ENCODE peak calls at places on chromosome 9, in nine cellular contexts. A is AG09309; K is T-cell; Z is lung microvascular endothelial cell; I is natural killer cell treated with Interleukin-12 subunit alpha and Interleukin-12 subunit beta and Interleukin-15 and Interleukin-18, amount 100 ng/mL, for 72 hours; W is activated T-helper 1 cell treated with Interleukin-2 at 50 U/mL for 16 hours; S is IMR-90; M is endothelial cell; V is stimulated activated CD8-positive, alpha-beta memory T cell treated with anti-CD3 and anti-CD28 coated beads, Interleukin-4, amount 100 ng/mL, for 48 hours. E is an unnamed sample.

GRCh38 chr9:14960881-14961280 is 50.7 kb upstream of the FREM1 start:
- DNase-seq in A (no peak), K (no peak), Z (no peak), I (no peak), W (no peak), S (no peak), M (no peak), V (no peak), E (no peak)

GRCh38 chr9:35406183-35406959 is 83.5 kb upstream of the RUSC2 start:
- DNase-seq in A (no peak), K (peak; percentile 4), Z (no peak), I (no peak), W (peak; percentile 2), S (no peak), M (peak; percentile 36), V (peak; percentile 66), E (no peak)

GRCh38 chr9:18941060-18941746 is 91.8 kb downstream of the SAXO1 start:
- DNase-seq in A (no peak), K (no peak), Z (no peak), I (no peak), W (no peak), S (no peak), M (no peak), V (no peak), E (no peak)

GRCh38 chr9:134549336-134549735 is 92.3 kb upstream of the COL5A1 start:
- DNase-seq in A (no peak), K (no peak), Z (no peak), I (peak; percentile 34), W (no peak), S (no peak), M (no peak), V (no peak), E (no peak)

GRCh38 chr9:123834218-123834906 is 95.6 kb downstream of the DENND1A start:
- DNase-seq in A (no peak), K (no peak), Z (no peak), I (no peak), W (no peak), S (peak; percentile 0), M (no peak), V (no peak), E (no peak)

GRCh38 chr9:126707083-126707482 is 93.4 kb downstream of the LMX1B start:
- DNase-seq in A (no peak), K (no peak), Z (no peak), I (no peak), W (no peak), S (no peak), M (no peak), V (no peak), E (no peak)

GRCh38 chr9:86638109-86638508 is 283.9 kb upstream of the TUT7 start:
- DNase-seq in A (no peak), K (no peak), Z (no peak), I (no peak), W (no peak), S (no peak), M (no peak), V (no peak), E (no peak)

GRCh38 chr9:136572003-136572595 is 26.3 kb upstream of the NOTCH1 start:
- DNase-seq in A (no peak), K (no peak), Z (no peak), I (no peak), W (no peak), S (peak; percentile 77), M (peak; percentile 57), V (no peak), E (peak; percentile 97)

GRCh38 chr9:130872912-130873503 is 23.6 kb downstream of the QRFP start:
- DNase-seq in A (no peak), K (no peak), Z (no peak), I (no peak), W (no peak), S (no peak), M (no peak), V (no peak), E (no peak)

GRCh38 chr9:133683494-133684460 is 47.6 kb downstream of the DBH start:
- DNase-seq in A (no peak), K (peak; percentile 81), Z (peak; percentile 12), I (no peak), W (peak; percentile 69), S (peak; percentile 4), M (peak; percentile 40), V (peak; percentile 73), E (peak; percentile 89)

GRCh38 chr9:110217656-110218099 is 9.7 kb upstream of the C9orf152 start:
- DNase-seq in A (no peak), K (no peak), Z (peak; percentile 58), I (no peak), W (no peak), S (peak; percentile 63), M (no peak), V (no peak), E (no peak)

GRCh38 chr9:95137587-95138145 is 179.8 kb downstream of the FANCC start:
- DNase-seq in A (no peak), K (no peak), Z (no peak), I (no peak), W (no peak), S (no peak), M (no peak), V (no peak), E (no peak)